ENCODE peak calls at places on chromosomes 2 and 18, in six cellular contexts. One of them, this sample, is unnamed.

GRCh38 chr2:19835818-19836281 is 65.9 kb downstream of the TTC32 start:
- DNase-seq in A549: no peak
- DNase-seq in ovary: no peak
- DNase-seq in GM12878: no peak
- DNase-seq in heart left ventricle: no peak
- DNase-seq in HCT116: no peak
- DNase-seq in this sample: no peak

GRCh38 chr2:235642446-235643107 is 148.7 kb downstream of the AGAP1 start:
- DNase-seq in HCT116: no peak
- DNase-seq in A549: no peak
- DNase-seq in heart left ventricle: no peak
- DNase-seq in GM12878: no peak
- DNase-seq in ovary: no peak
- DNase-seq in this sample: no peak

GRCh38 chr2:54366487-54367280 is 89.4 kb upstream of the SPTBN1 start:
- DNase-seq in GM12878: no peak
- DNase-seq in ovary: no peak
- DNase-seq in A549: no peak
- DNase-seq in heart left ventricle: no peak
- DNase-seq in HCT116: no peak
- DNase-seq in this sample: no peak

GRCh38 chr2:113138428-113139322 is 11.3 kb downstream of the IL1RN start:
- DNase-seq in ovary: no peak
- DNase-seq in A549: peak; percentile 52
- DNase-seq in GM12878: peak; percentile 64
- DNase-seq in heart left ventricle: no peak
- DNase-seq in HCT116: peak; percentile 79
- DNase-seq in this sample: no peak

GRCh38 chr18:21735452-21736015 is 5.1 kb upstream of the MIB1 start:
- DNase-seq in ovary: no peak
- DNase-seq in GM12878: no peak
- DNase-seq in A549: no peak
- DNase-seq in HCT116: no peak
- DNase-seq in heart left ventricle: no peak
- DNase-seq in this sample: no peak

GRCh38 chr2:196230051-196230450 is 58.7 kb upstream of the STK17B start:
- DNase-seq in HCT116: no peak
- DNase-seq in ovary: no peak
- DNase-seq in GM12878: no peak
- DNase-seq in heart left ventricle: no peak
- DNase-seq in A549: no peak
- DNase-seq in this sample: no peak

GRCh38 chr2:222943820-222944219 is 83.0 kb downstream of the ACSL3 start:
- DNase-seq in heart left ventricle: no peak
- DNase-seq in GM12878: no peak
- DNase-seq in A549: no peak
- DNase-seq in HCT116: no peak
- DNase-seq in ovary: no peak
- DNase-seq in this sample: no peak

GRCh38 chr2:164044637-164045036 is 308.8 kb upstream of the FIGN start:
- DNase-seq in heart left ventricle: peak; percentile 63
- DNase-seq in GM12878: no peak
- DNase-seq in ovary: no peak
- DNase-seq in A549: no peak
- DNase-seq in HCT116: no peak
- DNase-seq in this sample: no peak

GRCh38 chr2:147559068-147559467 is 285.8 kb upstream of the ACVR2A start:
- DNase-seq in heart left ventricle: no peak
- DNase-seq in HCT116: no peak
- DNase-seq in ovary: no peak
- DNase-seq in GM12878: no peak
- DNase-seq in A549: no peak
- DNase-seq in this sample: no peak

GRCh38 chr2:214389334-214389733 is 21.5 kb upstream of the VWC2L start:
- DNase-seq in GM12878: no peak
- DNase-seq in ovary: no peak
- DNase-seq in A549: no peak
- DNase-seq in heart left ventricle: no peak
- DNase-seq in HCT116: no peak
- DNase-seq in this sample: no peak

GRCh38 chr2:56133931-56134629 is 49.7 kb upstream of the CCDC85A start:
- DNase-seq in A549: no peak
- DNase-seq in HCT116: no peak
- DNase-seq in GM12878: no peak
- DNase-seq in heart left ventricle: no peak
- DNase-seq in ovary: no peak
- DNase-seq in this sample: no peak

GRCh38 chr2:156956161-156956560 is 301.3 kb upstream of the GALNT5 start:
- DNase-seq in HCT116: no peak
- DNase-seq in GM12878: no peak
- DNase-seq in ovary: no peak
- DNase-seq in A549: no peak
- DNase-seq in heart left ventricle: no peak
- DNase-seq in this sample: no peak

GRCh38 chr2:61763605-61764034 is 90.2 kb downstream of the FAM161A start:
- DNase-seq in heart left ventricle: peak; percentile 86
- DNase-seq in ovary: peak; percentile 87
- DNase-seq in A549: peak; percentile 62
- DNase-seq in GM12878: no peak
- DNase-seq in HCT116: peak; percentile 85
- DNase-seq in this sample: peak; percentile 23

GRCh38 chr2:17762457-17762856 is 8.5 kb downstream of the GEN1 start:
- DNase-seq in GM12878: no peak
- DNase-seq in ovary: no peak
- DNase-seq in A549: no peak
- DNase-seq in heart left ventricle: no peak
- DNase-seq in HCT116: no peak
- DNase-seq in this sample: no peak

GRCh38 chr18:62758591-62758990 is 43.2 kb downstream of the PHLPP1 start:
- DNase-seq in GM12878: no peak
- DNase-seq in heart left ventricle: no peak
- DNase-seq in HCT116: no peak
- DNase-seq in ovary: no peak
- DNase-seq in A549: no peak
- DNase-seq in this sample: no peak

GRCh38 chr18:34222025-34222395 is 2.7 kb downstream of the NOL4 start:
- DNase-seq in ovary: no peak
- DNase-seq in HCT116: no peak
- DNase-seq in A549: no peak
- DNase-seq in heart left ventricle: no peak
- DNase-seq in GM12878: no peak
- DNase-seq in this sample: no peak

GRCh38 chr2:10185046-10185445 is 62.5 kb downstream of the RRM2 start:
- DNase-seq in A549: no peak
- DNase-seq in HCT116: no peak
- DNase-seq in ovary: no peak
- DNase-seq in heart left ventricle: no peak
- DNase-seq in GM12878: no peak
- DNase-seq in this sample: no peak

GRCh38 chr2:232350804-232351685 is 27.5 kb upstream of the ALPP start:
- DNase-seq in GM12878: no peak
- DNase-seq in HCT116: no peak
- DNase-seq in heart left ventricle: peak; percentile 55
- DNase-seq in A549: no peak
- DNase-seq in ovary: peak; percentile 27
- DNase-seq in this sample: no peak

GRCh38 chr2:201953880-201954279 is 79.8 kb upstream of the FZD7 start:
- DNase-seq in HCT116: no peak
- DNase-seq in ovary: no peak
- DNase-seq in A549: no peak
- DNase-seq in heart left ventricle: no peak
- DNase-seq in GM12878: no peak
- DNase-seq in this sample: no peak

GRCh38 chr2:144111443-144111842 is 408.5 kb downstream of the ZEB2 start:
- DNase-seq in heart left ventricle: no peak
- DNase-seq in GM12878: no peak
- DNase-seq in HCT116: no peak
- DNase-seq in ovary: no peak
- DNase-seq in A549: no peak
- DNase-seq in this sample: no peak

GRCh38 chr2:42128731-42129486 is 40.2 kb upstream of the EML4 start:
- DNase-seq in A549: no peak
- DNase-seq in HCT116: no peak
- DNase-seq in heart left ventricle: no peak
- DNase-seq in GM12878: no peak
- DNase-seq in ovary: no peak
- DNase-seq in this sample: no peak

GRCh38 chr2:68458962-68459361 is 8.1 kb downstream of the FBXO48 start:
- DNase-seq in GM12878: no peak
- DNase-seq in HCT116: no peak
- DNase-seq in heart left ventricle: no peak
- DNase-seq in A549: no peak
- DNase-seq in ovary: no peak
- DNase-seq in this sample: no peak

GRCh38 chr2:124369181-124369580 is 344.1 kb downstream of the CNTNAP5 start:
- DNase-seq in A549: no peak
- DNase-seq in GM12878: no peak
- DNase-seq in HCT116: no peak
- DNase-seq in ovary: no peak
- DNase-seq in heart left ventricle: no peak
- DNase-seq in this sample: no peak

GRCh38 chr2:9309147-9309546 is 102.5 kb downstream of the ASAP2 start:
- DNase-seq in ovary: no peak
- DNase-seq in HCT116: no peak
- DNase-seq in A549: no peak
- DNase-seq in GM12878: no peak
- DNase-seq in heart left ventricle: no peak
- DNase-seq in this sample: no peak

GRCh38 chr2:101185656-101186055 is 34.5 kb upstream of the TBC1D8 start:
- DNase-seq in A549: no peak
- DNase-seq in ovary: no peak
- DNase-seq in heart left ventricle: no peak
- DNase-seq in HCT116: no peak
- DNase-seq in GM12878: no peak
- DNase-seq in this sample: no peak

GRCh38 chr2:240458900-240459391 is 23.5 kb downstream of the GPC1 start:
- DNase-seq in heart left ventricle: peak; percentile 42
- DNase-seq in A549: no peak
- DNase-seq in GM12878: no peak
- DNase-seq in HCT116: no peak
- DNase-seq in ovary: peak; percentile 41
- DNase-seq in this sample: no peak

GRCh38 chr2:44342854-44343253 is 18.4 kb downstream of the PREPL start:
- DNase-seq in GM12878: no peak
- DNase-seq in HCT116: no peak
- DNase-seq in heart left ventricle: no peak
- DNase-seq in ovary: no peak
- DNase-seq in A549: peak; percentile 28
- DNase-seq in this sample: no peak

GRCh38 chr18:58015045-58015444 is 29.0 kb upstream of the NEDD4L start:
- DNase-seq in ovary: no peak
- DNase-seq in HCT116: no peak
- DNase-seq in A549: no peak
- DNase-seq in GM12878: peak; percentile 71
- DNase-seq in heart left ventricle: no peak
- DNase-seq in this sample: peak; percentile 47

GRCh38 chr2:46135936-46136335 is 161.3 kb upstream of the EPAS1 start:
- DNase-seq in heart left ventricle: no peak
- DNase-seq in GM12878: no peak
- DNase-seq in ovary: no peak
- DNase-seq in A549: no peak
- DNase-seq in HCT116: no peak
- DNase-seq in this sample: no peak

GRCh38 chr2:235879116-235879515 is 289.1 kb downstream of the GBX2 start:
- DNase-seq in HCT116: no peak
- DNase-seq in A549: no peak
- DNase-seq in ovary: no peak
- DNase-seq in heart left ventricle: no peak
- DNase-seq in GM12878: no peak
- DNase-seq in this sample: no peak

GRCh38 chr2:36486546-36487044 is 111.4 kb downstream of the FEZ2 start:
- DNase-seq in ovary: no peak
- DNase-seq in heart left ventricle: no peak
- DNase-seq in A549: no peak
- DNase-seq in HCT116: no peak
- DNase-seq in GM12878: no peak
- DNase-seq in this sample: no peak

GRCh38 chr2:64612575-64613195 is 41.0 kb downstream of the SERTAD2 start:
- DNase-seq in A549: no peak
- DNase-seq in ovary: no peak
- DNase-seq in GM12878: no peak
- DNase-seq in HCT116: no peak
- DNase-seq in heart left ventricle: no peak
- DNase-seq in this sample: no peak

GRCh38 chr2:172516299-172516698 is 39.6 kb upstream of the PDK1 start:
- DNase-seq in A549: no peak
- DNase-seq in heart left ventricle: no peak
- DNase-seq in ovary: no peak
- DNase-seq in HCT116: no peak
- DNase-seq in GM12878: no peak
- DNase-seq in this sample: no peak

GRCh38 chr2:31233741-31234689 is at the start of gene EHD3:
- DNase-seq in A549: peak; percentile 92
- DNase-seq in GM12878: no peak
- DNase-seq in ovary: peak; percentile 89
- DNase-seq in heart left ventricle: peak; percentile 95
- DNase-seq in HCT116: no peak
- DNase-seq in this sample: peak; percentile 65
- TF ChIP-seq POLR2A in A549: peak; percentile 88
- TF ChIP-seq POLR2A in GM12878: peak; percentile 54
- TF ChIP-seq POLR2A in ovary: no peak
- TF ChIP-seq POLR2A in heart left ventricle: peak; percentile 51
- TF ChIP-seq POLR2A in HCT116: no peak
- TF ChIP-seq POLR2A in this sample: no peak

GRCh38 chr18:48594725-48595124 is 55.9 kb downstream of the CTIF start:
- DNase-seq in A549: no peak
- DNase-seq in HCT116: no peak
- DNase-seq in ovary: no peak
- DNase-seq in GM12878: no peak
- DNase-seq in heart left ventricle: peak; percentile 77
- DNase-seq in this sample: no peak
- TF ChIP-seq POLR2A in A549: no peak
- TF ChIP-seq POLR2A in HCT116: no peak
- TF ChIP-seq POLR2A in ovary: no peak
- TF ChIP-seq POLR2A in GM12878: no peak
- TF ChIP-seq POLR2A in heart left ventricle: no peak
- TF ChIP-seq POLR2A in this sample: no peak

GRCh38 chr2:121755237-121756111 is at the start of gene TSN:
- DNase-seq in GM12878: peak; percentile 84
- DNase-seq in heart left ventricle: peak; percentile 99
- DNase-seq in ovary: peak; percentile 98
- DNase-seq in A549: peak; percentile 81
- DNase-seq in HCT116: peak; percentile 94
- DNase-seq in this sample: peak; percentile 84
- TF ChIP-seq POLR2A in GM12878: peak; percentile 96
- TF ChIP-seq POLR2A in heart left ventricle: peak; percentile 75
- TF ChIP-seq POLR2A in ovary: peak; percentile 34
- TF ChIP-seq POLR2A in A549: peak; percentile 70
- TF ChIP-seq POLR2A in HCT116: no peak
- TF ChIP-seq POLR2A in this sample: peak; percentile 85

GRCh38 chr2:96869824-96870630 is at the start of gene SEMA4C:
- DNase-seq in heart left ventricle: peak; percentile 86
- DNase-seq in GM12878: no peak
- DNase-seq in A549: peak; percentile 30
- DNase-seq in ovary: peak; percentile 83
- DNase-seq in HCT116: no peak
- DNase-seq in this sample: peak; percentile 62
- TF ChIP-seq POLR2A in heart left ventricle: peak; percentile 72
- TF ChIP-seq POLR2A in GM12878: peak; percentile 66
- TF ChIP-seq POLR2A in A549: peak; percentile 40
- TF ChIP-seq POLR2A in ovary: peak; percentile 55
- TF ChIP-seq POLR2A in HCT116: peak; percentile 62
- TF ChIP-seq POLR2A in this sample: no peak

GRCh38 chr2:190984595-190984994 is 29.4 kb downstream of the STAT1 start:
- DNase-seq in heart left ventricle: no peak
- DNase-seq in GM12878: no peak
- DNase-seq in HCT116: no peak
- DNase-seq in A549: no peak
- DNase-seq in ovary: no peak
- DNase-seq in this sample: no peak
- TF ChIP-seq POLR2A in heart left ventricle: no peak
- TF ChIP-seq POLR2A in GM12878: peak; percentile 63
- TF ChIP-seq POLR2A in HCT116: no peak
- TF ChIP-seq POLR2A in A549: no peak
- TF ChIP-seq POLR2A in ovary: no peak
- TF ChIP-seq POLR2A in this sample: peak; percentile 56

This sample was measured in GM12891.